ENCODE peak calls at places on chromosomes 5 and 9, in eight cellular contexts. V is CD4-positive, alpha-beta memory T cell; N is mucosa of descending colon; U is heart right ventricle; X is esophagus squamous epithelium; C is hepatocyte; O is right cardiac atrium; I is effector memory CD4-positive, alpha-beta T cell. E is an unnamed sample.

GRCh38 chr9:134961331-134962064 is 43.8 kb upstream of the FCN1 start:
- DNase-seq in V (no peak), N (no peak), U (no peak), X (no peak), C (no peak), O (no peak), I (no peak), E (peak; percentile 48)

GRCh38 chr5:170662966-170663365 is 120.6 kb upstream of the GABRP start:
- DNase-seq in V (no peak), N (no peak), U (no peak), X (no peak), C (no peak), O (no peak), I (no peak), E (no peak)

GRCh38 chr5:179152144-179152895 is 92.1 kb downstream of the ZNF354C start:
- DNase-seq in V (no peak), N (no peak), U (peak; percentile 4), X (no peak), C (no peak), O (peak; percentile 48), I (no peak), E (no peak)

GRCh38 chr9:116152390-116152789 is 1.2 kb upstream of the PAPPA start:
- DNase-seq in V (no peak), N (no peak), U (no peak), X (no peak), C (peak; percentile 48), O (no peak), I (no peak), E (no peak)

GRCh38 chr5:60210810-60211209 is 317.3 kb upstream of the PDE4D start:
- DNase-seq in V (no peak), N (no peak), U (no peak), X (no peak), C (no peak), O (no peak), I (no peak), E (no peak)

GRCh38 chr9:4327504-4328191 is 27.8 kb upstream of the GLIS3 start:
- DNase-seq in V (no peak), N (no peak), U (no peak), X (no peak), C (no peak), O (no peak), I (no peak), E (no peak)

GRCh38 chr5:51345106-51345505 is 38.1 kb upstream of the ISL1 start:
- DNase-seq in V (no peak), N (no peak), U (no peak), X (no peak), C (no peak), O (no peak), I (no peak), E (no peak)

GRCh38 chr9:6759114-6759977 is 1.6 kb downstream of the KDM4C start:
- DNase-seq in V (peak; percentile 69), N (peak; percentile 52), U (no peak), X (no peak), C (peak; percentile 65), O (no peak), I (peak; percentile 19), E (no peak)

GRCh38 chr5:175778951-175779475 is 92.4 kb upstream of the CPLX2 start:
- DNase-seq in V (no peak), N (no peak), U (peak; percentile 17), X (no peak), C (peak; percentile 31), O (no peak), I (no peak), E (peak; percentile 70)

GRCh38 chr9:137772281-137772873 is 105.2 kb upstream of the CACNA1B start:
- DNase-seq in V (no peak), N (no peak), U (no peak), X (no peak), C (no peak), O (no peak), I (no peak), E (no peak)

GRCh38 chr5:172385164-172385563 is 69.2 kb downstream of the SH3PXD2B start:
- DNase-seq in V (no peak), N (no peak), U (no peak), X (no peak), C (no peak), O (no peak), I (no peak), E (no peak)

GRCh38 chr9:121640076-121640475 is 11.4 kb upstream of the DAB2IP start:
- DNase-seq in V (no peak), N (peak; percentile 90), U (peak; percentile 73), X (no peak), C (peak; percentile 81), O (peak; percentile 86), I (no peak), E (no peak)

GRCh38 chr9:12822111-12822510 is 47.3 kb downstream of the LURAP1L start:
- DNase-seq in V (no peak), N (no peak), U (no peak), X (no peak), C (no peak), O (no peak), I (no peak), E (no peak)

GRCh38 chr5:179227578-179228311 is 117.5 kb downstream of the ADAMTS2 start:
- DNase-seq in V (no peak), N (no peak), U (no peak), X (no peak), C (no peak), O (peak; percentile 75), I (no peak), E (no peak)

DNA sequence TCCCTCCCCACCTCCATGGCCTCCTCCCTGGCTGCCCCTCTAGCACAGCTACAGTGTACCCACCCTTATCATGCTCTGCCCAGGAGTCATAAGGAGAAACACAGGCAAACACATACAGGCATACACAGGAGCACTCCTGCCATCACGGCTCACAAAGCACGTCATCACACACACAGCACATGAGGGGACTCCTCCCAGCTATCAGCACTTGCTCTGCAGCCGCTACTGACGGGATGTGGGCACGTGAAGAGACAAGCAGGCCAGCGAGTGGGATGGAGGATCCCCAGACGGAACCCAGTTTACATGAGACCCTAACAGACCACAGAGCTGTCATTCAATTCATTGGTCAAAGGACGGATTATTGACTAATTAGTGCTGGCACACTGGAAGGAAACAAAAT is 53.7 kb downstream of the SEMA4D start:
- DNase-seq in V (peak; percentile 73), N (no peak), U (no peak), X (no peak), C (no peak), O (no peak), I (no peak), E (no peak)
- H3K4me1 ChIP-seq in V (peaks cover 100% of the 10 kb centered on the region), N (peaks cover 32% of the 10 kb centered on the region), U (peaks cover 35% of the 10 kb centered on the region), X (peaks cover 42% of the 10 kb centered on the region), C (peaks cover 14% of the 10 kb centered on the region), O (peaks cover 4% of the 10 kb centered on the region), I (peaks cover 94% of the 10 kb centered on the region), E (no peaks in the 10 kb centered on the region)

GRCh38 chr5:36875051-36875788 is 1.3 kb upstream of the NIPBL start:
- DNase-seq in V (peak; percentile 40), N (peak; percentile 68), U (peak; percentile 52), X (no peak), C (peak; percentile 65), O (peak; percentile 81), I (peak; percentile 29), E (no peak)

GRCh38 chr5:36875789-36876388 is 680 bp upstream of the NIPBL start:
- DNase-seq in V (peak; percentile 78), N (peak; percentile 89), U (peak; percentile 83), X (peak; percentile 13), C (peak; percentile 92), O (peak; percentile 93), I (peak; percentile 60), E (peak; percentile 61)

GRCh38 chr5:36876965-36877666 is 547 bp downstream of the NIPBL start:
- DNase-seq in V (peak; percentile 63), N (peak; percentile 81), U (peak; percentile 67), X (peak; percentile 14), C (peak; percentile 76), O (peak; percentile 88), I (peak; percentile 23), E (peak; percentile 40)

GRCh38 chr5:36876389-36876964 is at the start of gene NIPBL:
- DNase-seq in V (peak; percentile 89), N (peak; percentile 90), U (peak; percentile 89), X (peak; percentile 69), C (peak; percentile 96), O (peak; percentile 95), I (peak; percentile 87), E (peak; percentile 89)

DNA sequence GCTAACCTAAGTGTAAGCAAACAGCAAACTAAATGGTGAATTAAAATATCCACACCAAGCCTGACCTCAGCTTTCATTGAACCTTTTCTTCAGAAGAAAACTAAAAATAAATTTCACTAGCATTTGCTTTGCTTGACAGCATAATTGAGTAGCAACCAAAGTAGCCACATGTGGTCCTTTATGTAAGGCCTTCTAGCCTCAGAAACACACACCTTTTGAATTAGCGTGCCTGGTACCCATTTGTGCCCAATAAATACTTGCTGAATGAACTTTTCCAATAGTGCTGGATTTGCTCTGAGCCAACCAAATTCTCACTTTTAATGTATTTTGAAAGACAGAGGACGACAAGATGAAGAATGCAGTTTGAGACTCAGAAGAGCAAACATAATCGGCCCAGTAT is 2.1 kb upstream of the NIPBL start:
- DNase-seq in V (no peak), N (no peak), U (no peak), X (no peak), C (no peak), O (no peak), I (no peak), E (no peak)
- H3K4me1 ChIP-seq in V (peaks cover 60% of the 10 kb centered on the region), N (peaks cover 13% of the 10 kb centered on the region), U (peaks cover 44% of the 10 kb centered on the region), X (peaks cover 7% of the 10 kb centered on the region), C (peaks cover 18% of the 10 kb centered on the region), O (no peaks in the 10 kb centered on the region), I (peaks cover 16% of the 10 kb centered on the region), E (peaks cover 7% of the 10 kb centered on the region)

GRCh38 chr9:93453047-93453914 is at the start of gene FAM120AOS:
- DNase-seq in V (peak; percentile 81), N (peak; percentile 91), U (peak; percentile 87), X (peak; percentile 61), C (peak; percentile 94), O (peak; percentile 95), I (peak; percentile 74), E (peak; percentile 95)

GRCh38 chr9:93450817-93451761 is at the start of gene FAM120A:
- DNase-seq in V (peak; percentile 76), N (peak; percentile 88), U (peak; percentile 78), X (peak; percentile 9), C (peak; percentile 95), O (peak; percentile 91), I (peak; percentile 72), E (peak; percentile 59)

GRCh38 chr9:93456022-93456421 is 2.6 kb upstream of the FAM120AOS start:
- DNase-seq in V (no peak), N (no peak), U (no peak), X (no peak), C (no peak), O (no peak), I (no peak), E (no peak)

GRCh38 chr9:93451762-93452709 is 551 bp downstream of the FAM120A start:
- DNase-seq in V (peak; percentile 49), N (peak; percentile 74), U (peak; percentile 57), X (no peak), C (peak; percentile 69), O (peak; percentile 80), I (peak; percentile 14), E (no peak)

DNA sequence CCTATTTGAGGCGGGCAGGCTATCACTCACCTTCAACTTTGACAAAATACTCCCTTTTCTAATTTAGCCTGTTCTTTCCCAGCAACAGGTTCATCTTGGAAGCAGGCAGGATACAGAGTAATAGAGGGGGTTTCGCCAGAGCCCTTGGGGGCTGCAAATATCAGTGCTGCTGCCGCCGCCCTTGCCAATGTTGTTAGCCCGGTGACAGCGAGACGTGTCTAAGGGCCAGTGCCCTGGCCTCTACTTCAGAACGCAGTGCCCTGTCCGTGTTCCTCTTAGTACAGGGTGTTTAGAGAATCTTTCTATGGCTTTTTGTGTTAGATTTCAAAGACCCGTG is 703 bp downstream of the FAM120AOS start:
- DNase-seq in V (no peak), N (peak; percentile 61), U (no peak), X (no peak), C (peak; percentile 34), O (no peak), I (no peak), E (no peak)
- H3K4me1 ChIP-seq in V (peaks cover 56% of the 10 kb centered on the region), N (peaks cover 42% of the 10 kb centered on the region), U (peaks cover 64% of the 10 kb centered on the region), X (peaks cover 21% of the 10 kb centered on the region), C (peaks cover 39% of the 10 kb centered on the region), O (no peaks in the 10 kb centered on the region), I (peaks cover 12% of the 10 kb centered on the region), E (no peaks in the 10 kb centered on the region)

GRCh38 chr9:2155966-2156365 is 140.8 kb downstream of the SMARCA2 start:
- DNase-seq in V (no peak), N (no peak), U (no peak), X (no peak), C (no peak), O (no peak), I (no peak), E (no peak)
- H3K4me1 ChIP-seq in V (peaks cover 56% of the 10 kb centered on the region), N (peaks cover 16% of the 10 kb centered on the region), U (peaks cover 40% of the 10 kb centered on the region), X (peaks cover 6% of the 10 kb centered on the region), C (peaks cover 15% of the 10 kb centered on the region), O (peaks cover 3% of the 10 kb centered on the region), I (peaks cover 24% of the 10 kb centered on the region), E (no peaks in the 10 kb centered on the region)